ENCODE peak calls at places on chromosomes 1 and 21, in eight cellular contexts. One of them, this sample, is unnamed.

GRCh38 chr1:107750364-107750959 is 214.5 kb downstream of the VAV3 start:
- DNase-seq in T-helper 17 cell: no peak
- DNase-seq in neuronal stem cell: peak; percentile 62
- DNase-seq in neural crest cell: peak; percentile 70
- DNase-seq in H7: peak; percentile 34
- DNase-seq in IMR-90: peak; percentile 43
- DNase-seq in KG1: no peak
- DNase-seq in AG08395: peak; percentile 63
- DNase-seq in this sample: peak; percentile 68

GRCh38 chr21:44990921-44991320 is 51.1 kb downstream of the SLX9 start:
- DNase-seq in AG08395: no peak
- DNase-seq in neuronal stem cell: no peak
- DNase-seq in IMR-90: no peak
- DNase-seq in KG1: no peak
- DNase-seq in T-helper 17 cell: no peak
- DNase-seq in neural crest cell: no peak
- DNase-seq in H7: no peak
- DNase-seq in this sample: no peak

GRCh38 chr1:110155878-110156522 is 5.7 kb downstream of the SLC6A17 start:
- DNase-seq in T-helper 17 cell: no peak
- DNase-seq in H7: peak; percentile 88
- DNase-seq in IMR-90: peak; percentile 63
- DNase-seq in KG1: peak; percentile 10
- DNase-seq in AG08395: peak; percentile 87
- DNase-seq in neural crest cell: peak; percentile 71
- DNase-seq in neuronal stem cell: peak; percentile 65
- DNase-seq in this sample: peak; percentile 59

GRCh38 chr21:33403128-33403785 is at the start of gene IFNGR2:
- DNase-seq in H7: peak; percentile 92
- DNase-seq in KG1: no peak
- DNase-seq in T-helper 17 cell: peak; percentile 55
- DNase-seq in AG08395: peak; percentile 31
- DNase-seq in neural crest cell: peak; percentile 18
- DNase-seq in IMR-90: no peak
- DNase-seq in neuronal stem cell: peak; percentile 29
- DNase-seq in this sample: no peak

GRCh38 chr1:115706774-115707425 is 61.6 kb downstream of the CASQ2 start:
- DNase-seq in neural crest cell: no peak
- DNase-seq in neuronal stem cell: peak; percentile 64
- DNase-seq in H7: peak; percentile 71
- DNase-seq in KG1: no peak
- DNase-seq in AG08395: peak; percentile 36
- DNase-seq in T-helper 17 cell: no peak
- DNase-seq in IMR-90: peak; percentile 63
- DNase-seq in this sample: peak; percentile 69

GRCh38 chr1:31790140-31790539 is 25.7 kb downstream of the SPOCD1 start:
- DNase-seq in IMR-90: no peak
- DNase-seq in neural crest cell: no peak
- DNase-seq in H7: no peak
- DNase-seq in neuronal stem cell: no peak
- DNase-seq in T-helper 17 cell: no peak
- DNase-seq in KG1: no peak
- DNase-seq in AG08395: no peak
- DNase-seq in this sample: no peak

GRCh38 chr1:60461889-60462595 is 388.5 kb upstream of the C1orf87 start:
- DNase-seq in neuronal stem cell: no peak
- DNase-seq in AG08395: no peak
- DNase-seq in IMR-90: no peak
- DNase-seq in H7: peak; percentile 2
- DNase-seq in KG1: no peak
- DNase-seq in neural crest cell: no peak
- DNase-seq in T-helper 17 cell: no peak
- DNase-seq in this sample: no peak

GRCh38 chr1:224637510-224637909 is 21.4 kb downstream of the CNIH3 start:
- DNase-seq in AG08395: peak; percentile 74
- DNase-seq in IMR-90: peak; percentile 95
- DNase-seq in T-helper 17 cell: no peak
- DNase-seq in neural crest cell: no peak
- DNase-seq in KG1: no peak
- DNase-seq in H7: no peak
- DNase-seq in neuronal stem cell: no peak
- DNase-seq in this sample: peak; percentile 17

GRCh38 chr1:168136709-168137514 is at the start of gene GPR161:
- DNase-seq in IMR-90: peak; percentile 36
- DNase-seq in KG1: no peak
- DNase-seq in AG08395: peak; percentile 45
- DNase-seq in T-helper 17 cell: peak; percentile 18
- DNase-seq in neuronal stem cell: peak; percentile 74
- DNase-seq in H7: peak; percentile 91
- DNase-seq in neural crest cell: peak; percentile 61
- DNase-seq in this sample: peak; percentile 89

GRCh38 chr1:1788646-1789431 is 10.6 kb upstream of the NADK start:
- DNase-seq in KG1: no peak
- DNase-seq in H7: peak; percentile 79
- DNase-seq in neural crest cell: no peak
- DNase-seq in neuronal stem cell: no peak
- DNase-seq in IMR-90: peak; percentile 42
- DNase-seq in T-helper 17 cell: no peak
- DNase-seq in AG08395: peak; percentile 20
- DNase-seq in this sample: no peak

GRCh38 chr1:200136384-200136783 is 108.9 kb downstream of the NR5A2 start:
- DNase-seq in IMR-90: no peak
- DNase-seq in KG1: no peak
- DNase-seq in AG08395: no peak
- DNase-seq in neural crest cell: no peak
- DNase-seq in T-helper 17 cell: no peak
- DNase-seq in H7: no peak
- DNase-seq in neuronal stem cell: no peak
- DNase-seq in this sample: no peak

GRCh38 chr1:53617382-53618217 is 121.4 kb downstream of the GLIS1 start:
- DNase-seq in neural crest cell: no peak
- DNase-seq in AG08395: no peak
- DNase-seq in T-helper 17 cell: no peak
- DNase-seq in neuronal stem cell: no peak
- DNase-seq in H7: no peak
- DNase-seq in IMR-90: peak; percentile 94
- DNase-seq in KG1: no peak
- DNase-seq in this sample: no peak

GRCh38 chr1:55045430-55045829 is 6.1 kb downstream of the PCSK9 start:
- DNase-seq in neuronal stem cell: no peak
- DNase-seq in IMR-90: no peak
- DNase-seq in H7: no peak
- DNase-seq in neural crest cell: no peak
- DNase-seq in AG08395: no peak
- DNase-seq in T-helper 17 cell: no peak
- DNase-seq in KG1: no peak
- DNase-seq in this sample: no peak

GRCh38 chr1:109185990-109186703 is 27.6 kb upstream of the SARS1 start:
- DNase-seq in T-helper 17 cell: no peak
- DNase-seq in IMR-90: no peak
- DNase-seq in KG1: no peak
- DNase-seq in neural crest cell: no peak
- DNase-seq in neuronal stem cell: no peak
- DNase-seq in AG08395: no peak
- DNase-seq in H7: no peak
- DNase-seq in this sample: no peak

GRCh38 chr1:19430121-19431068 is 54.9 kb downstream of the CAPZB start:
- DNase-seq in KG1: no peak
- DNase-seq in T-helper 17 cell: no peak
- DNase-seq in neuronal stem cell: no peak
- DNase-seq in AG08395: peak; percentile 60
- DNase-seq in H7: no peak
- DNase-seq in neural crest cell: no peak
- DNase-seq in IMR-90: peak; percentile 80
- DNase-seq in this sample: no peak

GRCh38 chr1:22918644-22919043 is 54.0 kb downstream of the LACTBL1 start:
- DNase-seq in neural crest cell: no peak
- DNase-seq in AG08395: no peak
- DNase-seq in neuronal stem cell: no peak
- DNase-seq in IMR-90: no peak
- DNase-seq in KG1: no peak
- DNase-seq in T-helper 17 cell: no peak
- DNase-seq in H7: no peak
- DNase-seq in this sample: no peak

GRCh38 chr1:41485605-41486004 is 1.1 kb upstream of the EDN2 start:
- DNase-seq in H7: no peak
- DNase-seq in neuronal stem cell: no peak
- DNase-seq in AG08395: peak; percentile 66
- DNase-seq in T-helper 17 cell: no peak
- DNase-seq in neural crest cell: no peak
- DNase-seq in IMR-90: peak; percentile 79
- DNase-seq in KG1: no peak
- DNase-seq in this sample: peak; percentile 37

GRCh38 chr1:246035060-246035531 is 472.0 kb downstream of the SMYD3 start:
- DNase-seq in H7: no peak
- DNase-seq in KG1: no peak
- DNase-seq in neuronal stem cell: no peak
- DNase-seq in neural crest cell: no peak
- DNase-seq in AG08395: peak; percentile 34
- DNase-seq in IMR-90: peak; percentile 23
- DNase-seq in T-helper 17 cell: no peak
- DNase-seq in this sample: peak; percentile 35

GRCh38 chr1:193284219-193284618 is 97.8 kb upstream of the B3GALT2 start:
- DNase-seq in IMR-90: no peak
- DNase-seq in neural crest cell: no peak
- DNase-seq in T-helper 17 cell: no peak
- DNase-seq in neuronal stem cell: no peak
- DNase-seq in AG08395: no peak
- DNase-seq in H7: no peak
- DNase-seq in KG1: no peak
- DNase-seq in this sample: no peak

GRCh38 chr1:68120136-68120791 is 69.8 kb upstream of the DIRAS3 start:
- DNase-seq in IMR-90: peak; percentile 85
- DNase-seq in T-helper 17 cell: no peak
- DNase-seq in AG08395: peak; percentile 77
- DNase-seq in neuronal stem cell: peak; percentile 74
- DNase-seq in neural crest cell: peak; percentile 67
- DNase-seq in KG1: peak; percentile 58
- DNase-seq in H7: peak; percentile 64
- DNase-seq in this sample: peak; percentile 74

GRCh38 chr1:29117381-29117780 is 6.3 kb downstream of the TMEM200B start:
- DNase-seq in H7: peak; percentile 67
- DNase-seq in IMR-90: no peak
- DNase-seq in T-helper 17 cell: no peak
- DNase-seq in neuronal stem cell: no peak
- DNase-seq in neural crest cell: no peak
- DNase-seq in KG1: no peak
- DNase-seq in AG08395: no peak
- DNase-seq in this sample: no peak

GRCh38 chr1:211680752-211681327 is 5.4 kb upstream of the NEK2 start:
- DNase-seq in T-helper 17 cell: peak; percentile 61
- DNase-seq in AG08395: peak; percentile 90
- DNase-seq in KG1: peak; percentile 60
- DNase-seq in neural crest cell: peak; percentile 47
- DNase-seq in H7: peak; percentile 80
- DNase-seq in neuronal stem cell: peak; percentile 59
- DNase-seq in IMR-90: peak; percentile 91
- DNase-seq in this sample: peak; percentile 69

GRCh38 chr1:55558515-55558914 is 343.4 kb upstream of the USP24 start:
- DNase-seq in AG08395: no peak
- DNase-seq in KG1: no peak
- DNase-seq in T-helper 17 cell: no peak
- DNase-seq in neuronal stem cell: no peak
- DNase-seq in H7: no peak
- DNase-seq in neural crest cell: no peak
- DNase-seq in IMR-90: no peak
- DNase-seq in this sample: no peak

GRCh38 chr1:203600782-203601513 is 25.7 kb upstream of the ATP2B4 start:
- DNase-seq in IMR-90: peak; percentile 27
- DNase-seq in neuronal stem cell: no peak
- DNase-seq in H7: no peak
- DNase-seq in AG08395: no peak
- DNase-seq in T-helper 17 cell: no peak
- DNase-seq in neural crest cell: no peak
- DNase-seq in KG1: no peak
- DNase-seq in this sample: no peak

GRCh38 chr1:11766429-11766776 is 4.4 kb downstream of the C1orf167 start:
- DNase-seq in H7: no peak
- DNase-seq in neuronal stem cell: no peak
- DNase-seq in neural crest cell: no peak
- DNase-seq in IMR-90: no peak
- DNase-seq in T-helper 17 cell: no peak
- DNase-seq in AG08395: no peak
- DNase-seq in KG1: no peak
- DNase-seq in this sample: no peak

GRCh38 chr1:115877511-115877910 is 36.6 kb upstream of the NHLH2 start:
- DNase-seq in T-helper 17 cell: no peak
- DNase-seq in neural crest cell: no peak
- DNase-seq in H7: no peak
- DNase-seq in AG08395: no peak
- DNase-seq in neuronal stem cell: no peak
- DNase-seq in IMR-90: no peak
- DNase-seq in KG1: no peak
- DNase-seq in this sample: peak; percentile 41

This sample was measured in retina.